ENCODE peak calls at places on chromosome 5, in five cellular contexts. One of them, this sample, is unnamed. For H3K36me3, the result is how much of the 10 kb centered on the place peaks cover.

GRCh38 chr5:81393783-81394718 is at the start of gene ACOT12:
- DNase-seq in mammary epithelial cell: no peak
- DNase-seq in PC-3: no peak
- DNase-seq in brain microvascular endothelial cell: peak
- DNase-seq in Peyer's patch: peak
- DNase-seq in this sample: no peak

GRCh38 chr5:124706729-124707361 is 39.6 kb downstream of the ZNF608 start:
- DNase-seq in brain microvascular endothelial cell: no peak
- DNase-seq in Peyer's patch: no peak
- DNase-seq in PC-3: no peak
- DNase-seq in mammary epithelial cell: no peak
- DNase-seq in this sample: no peak

GRCh38 chr5:87074934-87075541 is 192.6 kb upstream of the RASA1 start:
- DNase-seq in Peyer's patch: no peak
- DNase-seq in PC-3: peak
- DNase-seq in brain microvascular endothelial cell: no peak
- DNase-seq in mammary epithelial cell: peak
- DNase-seq in this sample: no peak

GRCh38 chr5:15003511-15003920 is 131.9 kb upstream of the ANKH start:
- DNase-seq in Peyer's patch: no peak
- DNase-seq in PC-3: peak
- DNase-seq in brain microvascular endothelial cell: peak
- DNase-seq in mammary epithelial cell: peak
- DNase-seq in this sample: peak

GRCh38 chr5:169223595-169223953 is 77.4 kb downstream of the SLIT3 start:
- DNase-seq in mammary epithelial cell: no peak
- DNase-seq in Peyer's patch: no peak
- DNase-seq in brain microvascular endothelial cell: no peak
- DNase-seq in PC-3: no peak
- DNase-seq in this sample: no peak

GRCh38 chr5:171840701-171841522 is 55.3 kb downstream of the SMIM23 start:
- DNase-seq in mammary epithelial cell: no peak
- DNase-seq in Peyer's patch: no peak
- DNase-seq in PC-3: no peak
- DNase-seq in brain microvascular endothelial cell: no peak
- DNase-seq in this sample: no peak

GRCh38 chr5:55903121-55903701 is 52.1 kb downstream of the IL31RA start:
- DNase-seq in mammary epithelial cell: peak
- DNase-seq in brain microvascular endothelial cell: peak
- DNase-seq in PC-3: no peak
- DNase-seq in Peyer's patch: no peak
- DNase-seq in this sample: no peak

GRCh38 chr5:163347671-163348070 is 89.7 kb upstream of the CCNG1 start:
- DNase-seq in mammary epithelial cell: peak
- DNase-seq in brain microvascular endothelial cell: peak
- DNase-seq in PC-3: peak
- DNase-seq in Peyer's patch: no peak
- DNase-seq in this sample: peak

GRCh38 chr5:19795218-19795617 is 192.8 kb downstream of the CDH18 start:
- DNase-seq in Peyer's patch: no peak
- DNase-seq in PC-3: peak
- DNase-seq in mammary epithelial cell: peak
- DNase-seq in brain microvascular endothelial cell: no peak
- DNase-seq in this sample: peak

GRCh38 chr5:62306494-62307363 is 723 bp downstream of the KIF2A start:
- DNase-seq in PC-3: no peak
- DNase-seq in mammary epithelial cell: peak
- DNase-seq in Peyer's patch: peak
- DNase-seq in brain microvascular endothelial cell: peak
- DNase-seq in this sample: peak

GRCh38 chr5:137631453-137631852 is 104.4 kb downstream of the KLHL3 start:
- DNase-seq in brain microvascular endothelial cell: no peak
- DNase-seq in PC-3: peak
- DNase-seq in Peyer's patch: no peak
- DNase-seq in mammary epithelial cell: no peak
- DNase-seq in this sample: no peak

GRCh38 chr5:151661968-151662732 is 24.6 kb downstream of the SPARC start:
- DNase-seq in brain microvascular endothelial cell: no peak
- DNase-seq in PC-3: no peak
- DNase-seq in mammary epithelial cell: no peak
- DNase-seq in Peyer's patch: no peak
- DNase-seq in this sample: no peak
- H3K36me3 ChIP-seq in brain microvascular endothelial cell: half or more
- H3K36me3 ChIP-seq in PC-3: under half
- H3K36me3 ChIP-seq in mammary epithelial cell: under half
- H3K36me3 ChIP-seq in Peyer's patch: under half
- H3K36me3 ChIP-seq in this sample: under half

DNA sequence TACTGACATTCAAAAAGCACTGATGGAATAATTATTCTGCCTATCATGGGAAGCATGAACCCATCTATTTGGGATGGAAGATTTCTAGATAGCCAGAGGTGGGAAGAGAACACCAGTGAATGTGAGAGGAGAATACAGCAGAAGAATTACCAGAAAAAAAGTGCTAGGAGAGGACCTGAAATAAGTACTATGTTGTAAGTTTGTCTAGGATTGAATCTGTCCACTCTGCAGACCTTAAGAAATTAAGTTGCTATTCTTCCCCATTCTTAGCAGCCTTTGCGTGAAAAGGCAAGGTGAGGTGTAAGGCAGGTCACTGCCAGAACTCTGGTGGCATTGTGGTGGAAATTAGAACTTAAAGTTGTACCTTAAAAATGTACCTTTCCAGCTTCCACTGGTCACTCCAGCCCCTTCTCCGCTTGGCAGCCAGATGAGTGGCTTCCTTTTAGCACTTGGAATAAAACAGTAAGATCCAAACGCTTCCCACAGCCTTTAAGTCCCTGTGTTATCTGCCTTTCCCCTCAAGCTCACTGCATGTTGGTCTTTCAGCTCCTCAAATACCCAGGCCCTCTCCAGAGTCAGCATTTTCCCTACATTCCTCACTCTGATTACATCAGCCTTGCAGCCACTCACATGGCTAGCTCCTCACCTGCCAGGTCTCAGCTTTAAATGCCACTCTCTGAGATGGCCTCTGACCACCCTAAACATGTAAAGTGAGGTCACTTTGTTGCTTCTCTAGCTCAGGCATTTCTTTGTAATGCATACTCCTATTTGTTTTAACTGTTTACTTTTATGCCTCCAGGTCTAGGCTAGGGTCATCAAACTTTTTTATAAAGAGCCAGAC is 253.0 kb downstream of the EPB41L4A start:
- DNase-seq in PC-3: no peak
- DNase-seq in Peyer's patch: no peak
- DNase-seq in brain microvascular endothelial cell: no peak
- DNase-seq in mammary epithelial cell: no peak
- DNase-seq in this sample: no peak
- H3K36me3 ChIP-seq in PC-3: half or more
- H3K36me3 ChIP-seq in Peyer's patch: half or more
- H3K36me3 ChIP-seq in brain microvascular endothelial cell: under half
- H3K36me3 ChIP-seq in mammary epithelial cell: under half
- H3K36me3 ChIP-seq in this sample: under half

GRCh38 chr5:115381911-115382662 is 85.6 kb upstream of the CCDC112 start:
- DNase-seq in mammary epithelial cell: no peak
- DNase-seq in Peyer's patch: no peak
- DNase-seq in brain microvascular endothelial cell: no peak
- DNase-seq in PC-3: no peak
- DNase-seq in this sample: no peak

GRCh38 chr5:115379622-115380344 is 83.3 kb upstream of the CCDC112 start:
- DNase-seq in brain microvascular endothelial cell: no peak
- DNase-seq in Peyer's patch: peak
- DNase-seq in mammary epithelial cell: peak
- DNase-seq in PC-3: peak
- DNase-seq in this sample: no peak

GRCh38 chr5:115375922-115376321 is 79.5 kb upstream of the CCDC112 start:
- DNase-seq in Peyer's patch: no peak
- DNase-seq in PC-3: no peak
- DNase-seq in brain microvascular endothelial cell: no peak
- DNase-seq in mammary epithelial cell: no peak
- DNase-seq in this sample: no peak

GRCh38 chr5:115377468-115378217 is 81.2 kb upstream of the CCDC112 start:
- DNase-seq in Peyer's patch: no peak
- DNase-seq in brain microvascular endothelial cell: peak
- DNase-seq in PC-3: peak
- DNase-seq in mammary epithelial cell: peak
- DNase-seq in this sample: no peak

DNA sequence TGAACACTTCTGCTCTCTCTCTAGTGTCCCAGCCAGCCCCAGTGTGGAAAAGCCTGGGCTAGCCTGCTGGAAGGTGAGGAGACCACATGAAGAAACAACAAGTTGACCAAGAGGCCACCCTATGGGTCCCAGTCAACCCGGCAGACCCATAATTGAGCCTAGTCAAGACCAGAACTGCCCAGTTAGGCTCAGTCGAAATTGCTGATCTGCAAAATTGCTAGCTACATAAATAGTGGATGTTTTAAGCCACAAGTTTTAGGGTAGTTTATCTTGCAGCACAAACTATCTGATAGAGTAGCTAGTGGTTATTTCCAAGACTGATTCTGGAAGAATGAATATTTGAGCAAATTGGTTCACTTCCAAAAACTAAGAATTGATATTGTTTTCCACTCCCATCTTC is 82.3 kb upstream of the CCDC112 start:
- DNase-seq in mammary epithelial cell: no peak
- DNase-seq in Peyer's patch: no peak
- DNase-seq in PC-3: no peak
- DNase-seq in brain microvascular endothelial cell: no peak
- DNase-seq in this sample: no peak
- H3K36me3 ChIP-seq in mammary epithelial cell: under half
- H3K36me3 ChIP-seq in Peyer's patch: under half
- H3K36me3 ChIP-seq in PC-3: under half
- H3K36me3 ChIP-seq in brain microvascular endothelial cell: under half
- H3K36me3 ChIP-seq in this sample: under half

GRCh38 chr5:80369521-80369920 is 38.3 kb upstream of the ZFYVE16 start:
- DNase-seq in brain microvascular endothelial cell: no peak
- DNase-seq in mammary epithelial cell: no peak
- DNase-seq in PC-3: no peak
- DNase-seq in Peyer's patch: no peak
- DNase-seq in this sample: no peak
- H3K36me3 ChIP-seq in brain microvascular endothelial cell: under half
- H3K36me3 ChIP-seq in mammary epithelial cell: under half
- H3K36me3 ChIP-seq in PC-3: under half
- H3K36me3 ChIP-seq in Peyer's patch: under half
- H3K36me3 ChIP-seq in this sample: under half

This sample was measured in testis.